ENCODE peak calls at places on chromosomes 4 and X, in four cellular contexts. L, Y, R and Q are unnamed samples.

GRCh38 chr4:4410271-4410670 is 23.4 kb downstream of the NSG1 start:
- DNase-seq in L (no peak), Y (no peak), R (no peak), Q (no peak)

GRCh38 chr4:76989391-76990061 is 40.0 kb downstream of the SEPTIN11 start:
- DNase-seq in L (no peak), Y (no peak), R (no peak), Q (no peak)

GRCh38 chr4:110165382-110166285 is 32.8 kb downstream of the ELOVL6 start:
- DNase-seq in L (peak), Y (no peak), R (peak), Q (peak)

GRCh38 chr4:153566751-153567150 is 100.6 kb downstream of the TMEM131L start:
- DNase-seq in L (no peak), Y (no peak), R (no peak), Q (no peak)

GRCh38 chrX:133435544-133436124 is 20.3 kb upstream of the GPC4 start:
- DNase-seq in L (no peak), Y (peak), R (no peak), Q (no peak)

GRCh38 chr4:125703443-125703842 is 388.7 kb downstream of the FAT4 start:
- DNase-seq in L (no peak), Y (no peak), R (no peak), Q (peak)

GRCh38 chr4:113828712-113829111 is 67.2 kb upstream of the CAMK2D start:
- DNase-seq in L (no peak), Y (no peak), R (no peak), Q (peak)

GRCh38 chr4:112704991-112705845 is 68.3 kb downstream of the LARP7 start:
- DNase-seq in L (peak), Y (peak), R (peak), Q (peak)

GRCh38 chr4:140426610-140427103 is 791 bp downstream of the CLGN start:
- DNase-seq in L (no peak), Y (peak), R (peak), Q (no peak)

GRCh38 chrX:37347420-37347819 is 1.7 kb upstream of the PRRG1 start:
- DNase-seq in L (no peak), Y (peak), R (no peak), Q (peak)

GRCh38 chr4:102492531-102493241 is 8.5 kb upstream of the NFKB1 start:
- DNase-seq in L (no peak), Y (no peak), R (no peak), Q (peak)

GRCh38 chr4:102494603-102495002 is 6.6 kb upstream of the NFKB1 start:
- DNase-seq in L (no peak), Y (no peak), R (no peak), Q (no peak)

GRCh38 chr4:102497986-102498385 is 3.2 kb upstream of the NFKB1 start:
- DNase-seq in L (no peak), Y (no peak), R (no peak), Q (no peak)

GRCh38 chr4:102493257-102493656 is 7.9 kb upstream of the NFKB1 start:
- DNase-seq in L (no peak), Y (no peak), R (no peak), Q (no peak)

DNA sequence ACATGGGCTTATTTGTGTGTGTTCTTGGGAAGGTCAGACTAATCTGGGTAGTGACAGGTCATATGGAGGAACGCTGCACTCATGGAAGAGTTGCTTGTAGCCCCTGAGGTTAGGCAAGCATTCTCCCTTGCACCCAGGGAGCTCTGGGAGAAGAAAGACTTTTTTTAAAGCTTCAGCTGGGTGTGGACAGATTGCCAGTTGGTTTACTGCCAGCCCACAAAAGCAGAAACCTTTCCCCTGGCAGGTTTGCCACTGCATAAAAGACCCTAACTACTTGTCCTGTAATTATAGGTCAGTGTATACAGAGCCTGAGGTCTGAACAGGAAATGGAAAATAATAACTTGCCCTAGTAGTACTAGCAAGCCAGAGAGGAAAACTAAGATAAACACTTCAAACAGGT is 7.4 kb upstream of the NFKB1 start:
- DNase-seq in L (no peak), Y (no peak), R (no peak), Q (no peak)
- TF ChIP-seq MAZ in L (no peak), Y (no peak), R (no peak), Q (no peak)

GRCh38 chr4:2284161-2284933 is 22.4 kb upstream of the MXD4 start:
- DNase-seq in L (no peak), Y (no peak), R (no peak), Q (no peak)

GRCh38 chr4:2283199-2283711 is 21.3 kb upstream of the MXD4 start:
- DNase-seq in L (no peak), Y (no peak), R (no peak), Q (no peak)

GRCh38 chr4:2280531-2281300 is 18.8 kb upstream of the MXD4 start:
- DNase-seq in L (no peak), Y (no peak), R (no peak), Q (no peak)

GRCh38 chr4:2284934-2285664 is 23.2 kb upstream of the MXD4 start:
- DNase-seq in L (no peak), Y (no peak), R (no peak), Q (peak)

DNA sequence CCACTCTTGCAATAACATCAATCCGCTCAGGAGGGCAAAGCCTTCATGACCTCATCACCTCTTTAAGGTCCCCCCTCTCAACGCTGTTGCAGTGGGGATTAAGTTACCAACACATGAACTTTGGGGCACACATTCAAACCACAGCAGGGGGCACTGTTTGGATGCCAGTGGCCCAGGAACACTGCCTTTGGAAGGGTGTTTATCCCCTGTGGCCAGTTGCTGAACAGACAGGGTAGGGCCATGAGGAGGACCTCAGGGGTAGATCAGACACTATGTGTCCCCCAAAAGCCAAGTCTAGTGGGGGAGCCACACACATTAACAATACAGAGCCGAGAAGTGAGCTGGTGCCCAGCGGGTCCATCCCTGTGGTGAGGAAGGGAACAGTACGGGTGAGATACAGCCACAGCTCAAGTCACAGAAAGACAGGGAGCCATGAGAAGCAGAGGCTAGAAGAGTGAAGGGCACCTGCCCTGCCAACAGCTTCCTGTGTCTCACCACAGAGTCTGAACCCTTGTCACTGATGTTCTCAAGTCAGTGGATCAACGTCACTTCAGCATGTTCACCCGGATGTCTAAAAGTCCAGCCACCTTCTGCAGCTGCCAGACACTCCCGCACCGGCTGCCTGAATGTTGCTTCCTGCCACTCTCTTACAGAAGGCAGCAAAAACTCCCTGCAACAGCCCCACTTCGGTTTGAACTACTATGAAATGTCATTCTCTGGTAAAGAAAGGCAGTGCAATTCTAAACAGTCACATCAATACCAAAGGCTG is 19.9 kb upstream of the MXD4 start:
- DNase-seq in L (no peak), Y (no peak), R (no peak), Q (no peak)
- TF ChIP-seq CTCF in L (no peak), Y (no peak), R (peak), Q (peak)

GRCh38 chrX:16124201-16124600 is 836 bp downstream of the GRPR start:
- DNase-seq in L (no peak), Y (no peak), R (no peak), Q (no peak)

GRCh38 chrX:16120431-16120830 is 2.9 kb upstream of the GRPR start:
- DNase-seq in L (no peak), Y (no peak), R (no peak), Q (no peak)

GRCh38 chrX:16130707-16131106 is 7.3 kb downstream of the GRPR start:
- DNase-seq in L (no peak), Y (no peak), R (no peak), Q (no peak)

GRCh38 chrX:16123222-16123786 is at the start of gene GRPR:
- DNase-seq in L (peak), Y (peak), R (peak), Q (peak)

GRCh38 chrX:16125520-16126149 is 2.3 kb downstream of the GRPR start:
- DNase-seq in L (no peak), Y (no peak), R (no peak), Q (no peak)
- TF ChIP-seq MAZ in L (no peak), Y (no peak), R (no peak), Q (no peak)

GRCh38 chr4:165060938-165061337 is 7.3 kb downstream of the TRIM75 start:
- DNase-seq in L (no peak), Y (no peak), R (no peak), Q (no peak)
- TF ChIP-seq CTCF in L (no peak), Y (no peak), R (no peak), Q (no peak)

DNA sequence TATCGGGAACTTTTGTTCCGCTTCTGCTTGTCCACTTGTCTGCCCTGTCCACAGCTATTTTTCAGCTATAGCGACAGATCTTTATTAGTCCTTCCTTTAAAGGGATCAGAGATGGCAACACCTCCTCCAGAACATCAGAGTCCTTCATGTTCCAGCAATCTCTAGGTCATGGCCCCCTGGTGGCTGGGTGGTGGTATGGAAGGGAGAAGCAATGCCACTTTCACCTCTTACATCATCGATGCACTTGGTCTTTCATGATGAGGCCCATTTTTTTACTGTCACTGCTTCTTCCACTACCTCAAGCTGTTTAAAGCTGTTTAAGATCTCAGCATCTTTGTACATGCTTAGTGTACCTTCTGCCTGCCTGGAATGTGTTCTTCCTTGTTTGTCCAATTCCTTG is 106.7 kb downstream of the ARHGAP6 start:
- DNase-seq in L (peak), Y (peak), R (peak), Q (no peak)
- TF ChIP-seq MAZ in L (no peak), Y (no peak), R (no peak), Q (no peak)

GRCh38 chrX:110420771-110421498 is 62.3 kb downstream of the RTL9 start:
- DNase-seq in L (peak), Y (no peak), R (peak), Q (peak)
- TF ChIP-seq CTCF in L (no peak), Y (no peak), R (peak), Q (peak)

GRCh38 chr4:156946508-156947197 is 24.9 kb downstream of the PDGFC start:
- DNase-seq in L (peak), Y (no peak), R (no peak), Q (peak)
- TF ChIP-seq MAZ in L (no peak), Y (no peak), R (no peak), Q (peak)

GRCh38 chrX:9569875-9570274 is 105.0 kb downstream of the TBL1X start:
- DNase-seq in L (no peak), Y (no peak), R (no peak), Q (no peak)

GRCh38 chrX:9561199-9561598 is 96.3 kb downstream of the TBL1X start:
- DNase-seq in L (no peak), Y (no peak), R (no peak), Q (no peak)

GRCh38 chrX:9562851-9563250 is 98.0 kb downstream of the TBL1X start:
- DNase-seq in L (peak), Y (peak), R (no peak), Q (peak)

GRCh38 chrX:9560219-9560618 is 95.4 kb downstream of the TBL1X start:
- DNase-seq in L (no peak), Y (no peak), R (no peak), Q (no peak)

GRCh38 chrX:9566150-9566621 is 101.3 kb downstream of the TBL1X start:
- DNase-seq in L (peak), Y (peak), R (no peak), Q (peak)
- TF ChIP-seq CTCF in L (no peak), Y (no peak), R (no peak), Q (peak)

GRCh38 chr4:166538491-166539005 is 665.5 kb downstream of the TLL1 start:
- DNase-seq in L (no peak), Y (no peak), R (no peak), Q (no peak)
- TF ChIP-seq MAZ in L (no peak), Y (no peak), R (no peak), Q (no peak)